ENCODE peak calls at places on chromosomes 13 and 19, in six cellular contexts. P, Y, C, N, B and S are unnamed samples.
A peak's percentile ranks its signal among the peaks of the same experiment; 100 is the strongest.

GRCh38 chr19:55962186-55962585 is 14.6 kb downstream of the NLRP8 start:
- DNase-seq in P (no peak), Y (no peak), C (no peak), N (no peak), B (no peak), S (no peak)

GRCh38 chr19:1069009-1069779 is 2.2 kb downstream of the ARHGAP45 start:
- DNase-seq in P (no peak), Y (no peak), C (no peak), N (no peak), B (no peak), S (no peak)

GRCh38 chr13:24777171-24777570 is 13.2 kb downstream of the RNF17 start:
- DNase-seq in P (no peak), Y (no peak), C (no peak), N (no peak), B (no peak), S (no peak)

GRCh38 chr13:76808927-76809326 is 77.3 kb downstream of the KCTD12 start:
- DNase-seq in P (no peak), Y (no peak), C (peak; percentile 31), N (no peak), B (no peak), S (no peak)

GRCh38 chr19:32749361-32749760 is 29.8 kb downstream of the TDRD12 start:
- DNase-seq in P (no peak), Y (no peak), C (no peak), N (no peak), B (no peak), S (no peak)

GRCh38 chr19:1608414-1609391 is 3.4 kb upstream of the UQCR11 start:
- DNase-seq in P (no peak), Y (no peak), C (no peak), N (no peak), B (no peak), S (no peak)

GRCh38 chr19:54653181-54653809 is 9.5 kb upstream of the LILRB4 start:
- DNase-seq in P (peak; percentile 40), Y (peak; percentile 8), C (peak; percentile 7), N (peak; percentile 58), B (no peak), S (peak; percentile 52)

GRCh38 chr19:45069056-45069455 is 7.2 kb downstream of the ZNF296 start:
- DNase-seq in P (no peak), Y (no peak), C (no peak), N (no peak), B (no peak), S (peak; percentile 61)

GRCh38 chr13:75749407-75749806 is 113.3 kb downstream of the LMO7 start:
- DNase-seq in P (peak; percentile 60), Y (no peak), C (peak; percentile 47), N (no peak), B (no peak), S (no peak)

GRCh38 chr19:13835791-13836723 is 40.8 kb downstream of the ZSWIM4 start:
- DNase-seq in P (no peak), Y (no peak), C (no peak), N (no peak), B (no peak), S (peak; percentile 78)

GRCh38 chr19:35459414-35460082 is 11.5 kb downstream of the FFAR2 start:
- DNase-seq in P (no peak), Y (peak; percentile 67), C (no peak), N (peak; percentile 5), B (no peak), S (no peak)

GRCh38 chr19:7994114-7994513 is 11.3 kb downstream of the ELAVL1 start:
- DNase-seq in P (no peak), Y (no peak), C (no peak), N (peak; percentile 46), B (no peak), S (no peak)

GRCh38 chr13:45537506-45537905 is 72.8 kb downstream of the COG3 start:
- DNase-seq in P (no peak), Y (no peak), C (peak; percentile 77), N (no peak), B (no peak), S (no peak)

GRCh38 chr13:40101708-40102359 is 446.4 kb downstream of the COG6 start:
- DNase-seq in P (no peak), Y (no peak), C (no peak), N (no peak), B (peak; percentile 54), S (no peak)

GRCh38 chr19:54302252-54302651 is 10.7 kb downstream of the LILRA5 start:
- DNase-seq in P (no peak), Y (no peak), C (no peak), N (no peak), B (no peak), S (no peak)

GRCh38 chr19:47239152-47239551 is 8.2 kb upstream of the BBC3 start:
- DNase-seq in P (no peak), Y (no peak), C (no peak), N (no peak), B (no peak), S (no peak)
- TF ChIP-seq BHLHE40 in P (no peak), Y (no peak), C (no peak), N (no peak), B (no peak), S (no peak)

GRCh38 chr19:47097396-47098217 is 16.0 kb downstream of the ZC3H4 start:
- DNase-seq in P (no peak), Y (no peak), C (no peak), N (no peak), B (no peak), S (no peak)
- TF ChIP-seq BHLHE40 in P (no peak), Y (no peak), C (no peak), N (no peak), B (no peak), S (no peak)

DNA sequence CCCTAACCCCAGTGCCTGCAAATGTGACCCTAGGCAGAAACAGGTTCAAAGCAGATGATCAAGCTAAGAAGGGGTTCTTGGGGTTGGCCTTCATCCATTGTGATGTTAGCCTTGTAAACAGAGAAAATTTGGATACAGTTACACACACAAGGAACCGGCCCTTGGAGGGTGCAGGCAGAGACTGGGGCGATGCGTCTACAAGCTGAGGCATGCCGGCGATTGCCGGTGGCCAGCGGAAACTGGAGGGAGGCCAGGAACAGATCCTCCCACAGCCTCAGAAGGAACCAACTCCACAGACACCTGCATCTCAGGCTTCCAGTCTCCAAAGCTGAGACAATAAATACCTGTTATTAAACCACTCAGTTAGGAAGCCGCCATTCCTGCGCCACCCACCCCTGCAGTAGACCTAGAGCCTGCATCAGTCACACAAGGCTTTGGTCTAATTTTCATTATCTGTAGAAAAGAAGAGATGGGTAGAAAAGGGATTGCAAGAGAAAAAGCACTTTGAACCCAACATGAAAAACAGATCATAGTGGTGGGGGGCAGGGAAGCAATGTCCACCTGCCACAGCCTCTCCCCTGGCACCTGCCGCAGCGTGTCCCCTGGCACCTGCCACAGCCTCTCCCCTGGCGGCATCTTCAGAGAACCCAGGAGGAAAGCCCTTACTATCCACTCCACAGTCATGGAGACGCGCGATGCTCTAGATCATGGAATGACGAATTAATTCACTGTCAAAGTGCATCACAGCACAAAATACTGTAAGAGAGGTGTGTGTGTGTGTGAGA is 119.7 kb upstream of the SOX1 start:
- DNase-seq in P (no peak), Y (no peak), C (no peak), N (no peak), B (no peak), S (no peak)
- TF ChIP-seq BHLHE40 in P (no peak), Y (no peak), C (no peak), N (no peak), B (no peak), S (no peak)

GRCh38 chr13:20923272-20923671 is 20.7 kb upstream of the XPO4 start:
- DNase-seq in P (no peak), Y (no peak), C (no peak), N (no peak), B (no peak), S (no peak)
- TF ChIP-seq BHLHE40 in P (no peak), Y (no peak), C (no peak), N (no peak), B (no peak), S (no peak)